ENCODE peak calls at places on chromosome 6, in four cellular contexts. Y, O, U and V are unnamed samples.
A peak's percentile ranks its signal among the peaks of the same experiment; 100 is the strongest.

GRCh38 chr6:148212366-148212765 is 130.3 kb upstream of the SASH1 start:
- DNase-seq in Y (no peak), O (no peak), U (no peak), V (no peak)

GRCh38 chr6:136014454-136015421 is 163.2 kb downstream of the PDE7B start:
- DNase-seq in O (no peak), Y (no peak), U (no peak), V (no peak)

GRCh38 chr6:89050155-89050554 is 30.4 kb upstream of the PNRC1 start:
- DNase-seq in Y (no peak), U (peak; percentile 23), O (no peak), V (no peak)

GRCh38 chr6:64250126-64250525 is 614.5 kb downstream of the PHF3 start:
- DNase-seq in Y (no peak), O (no peak), U (no peak), V (no peak)

GRCh38 chr6:129364767-129365166 is 345.2 kb downstream of the ARHGAP18 start:
- DNase-seq in O (no peak), U (no peak), Y (no peak), V (no peak)

GRCh38 chr6:121951918-121952379 is 447.5 kb upstream of the HSF2 start:
- DNase-seq in O (no peak), Y (no peak), U (no peak), V (no peak)

GRCh38 chr6:135314543-135314942 is 133.4 kb downstream of the MYB start:
- DNase-seq in U (no peak), Y (no peak), O (no peak), V (no peak)

GRCh38 chr6:30647039-30647801 is at the start of gene C6orf136:
- DNase-seq in O (peak; percentile 87), U (peak; percentile 91), Y (peak; percentile 97), V (peak; percentile 99)

GRCh38 chr6:155272353-155273222 is 8.8 kb downstream of the CLDN20 start:
- DNase-seq in Y (no peak), O (no peak), U (no peak), V (no peak)

GRCh38 chr6:116238083-116238482 is 15.8 kb downstream of the TSPYL4 start:
- DNase-seq in O (no peak), Y (no peak), U (no peak), V (no peak)

GRCh38 chr6:46549155-46549554 is 57.9 kb upstream of the RCAN2 start:
- DNase-seq in O (no peak), Y (no peak), U (no peak), V (no peak)

GRCh38 chr6:159279790-159280277 is 110.6 kb downstream of the FNDC1 start:
- DNase-seq in Y (peak; percentile 82), O (peak; percentile 24), U (no peak), V (peak; percentile 23)

GRCh38 chr6:166566026-166567011 is 20.2 kb downstream of the RAMACL start:
- DNase-seq in O (no peak), Y (no peak), U (no peak), V (no peak)

GRCh38 chr6:165804331-165805066 is 141.5 kb upstream of the PDE10A start:
- DNase-seq in U (no peak), O (no peak), Y (no peak), V (no peak)

GRCh38 chr6:72861935-72862432 is 240.1 kb downstream of the KCNQ5 start:
- DNase-seq in O (no peak), U (no peak), Y (no peak), V (no peak)

GRCh38 chr6:165881812-165882211 is 218.8 kb upstream of the PDE10A start:
- DNase-seq in U (no peak), O (no peak), Y (no peak), V (no peak)

GRCh38 chr6:26205625-26206574 is 118.7 kb downstream of the HFE start:
- DNase-seq in Y (peak; percentile 25), U (peak; percentile 51), O (peak; percentile 74), V (peak; percentile 67)

GRCh38 chr6:31114540-31114876 is at the start of gene PSORS1C1:
- DNase-seq in Y (no peak), U (peak; percentile 49), O (peak; percentile 90), V (no peak)

GRCh38 chr6:16511048-16511660 is 250.1 kb downstream of the ATXN1 start:
- DNase-seq in U (peak; percentile 44), O (no peak), Y (peak; percentile 38), V (peak; percentile 24)

GRCh38 chr6:107152633-107153032 is 37.3 kb upstream of the BEND3 start:
- DNase-seq in U (peak; percentile 87), O (no peak), Y (no peak), V (no peak)

GRCh38 chr6:34633785-34634184 is 62.8 kb downstream of the ILRUN start:
- DNase-seq in Y (no peak), U (no peak), O (no peak), V (no peak)

GRCh38 chr6:82878812-82879211 is 186.8 kb downstream of the UBE3D start:
- DNase-seq in Y (no peak), U (no peak), O (no peak), V (no peak)

GRCh38 chr6:5087389-5087788 is 2.2 kb downstream of the PPP1R3G start:
- DNase-seq in Y (no peak), O (no peak), U (no peak), V (no peak)

GRCh38 chr6:88388589-88388988 is 222.4 kb upstream of the CNR1 start:
- DNase-seq in O (no peak), Y (no peak), U (no peak), V (no peak)

GRCh38 chr6:152233547-152234320 is 403.4 kb downstream of the SYNE1 start:
- DNase-seq in Y (no peak), O (no peak), U (no peak), V (no peak)

GRCh38 chr6:29087213-29087612 is at the start of gene OR2B3:
- DNase-seq in Y (no peak), O (no peak), U (no peak), V (no peak)

GRCh38 chr6:142301421-142302391 is at the start of gene ADGRG6:
- DNase-seq in U (peak; percentile 82), Y (peak; percentile 26), O (peak; percentile 57), V (peak; percentile 22)

GRCh38 chr6:43436577-43437282 is 9.4 kb downstream of the ABCC10 start:
- DNase-seq in O (no peak), Y (no peak), U (peak; percentile 97), V (peak; percentile 53)

GRCh38 chr6:18561006-18561750 is 174.0 kb downstream of the RNF144B start:
- DNase-seq in Y (peak; percentile 30), U (no peak), O (no peak), V (no peak)

GRCh38 chr6:43499028-43499815 is 10.9 kb downstream of the LRRC73 start:
- DNase-seq in Y (no peak), U (peak; percentile 75), O (no peak), V (no peak)

GRCh38 chr6:1789092-1789491 is 179.4 kb downstream of the FOXC1 start:
- DNase-seq in O (no peak), Y (no peak), U (no peak), V (peak; percentile 75)

GRCh38 chr6:139522471-139523220 is 148.2 kb upstream of the CITED2 start:
- DNase-seq in O (no peak), Y (no peak), U (no peak), V (no peak)

GRCh38 chr6:132888701-132889100 is 74.3 kb downstream of the RPS12 start:
- DNase-seq in U (no peak), O (no peak), Y (no peak), V (no peak)

GRCh38 chr6:12572884-12573824 is 143.4 kb upstream of the PHACTR1 start:
- DNase-seq in O (no peak), Y (no peak), U (no peak), V (no peak)

GRCh38 chr6:108365488-108365887 is 70.6 kb downstream of the AFG1L start:
- DNase-seq in O (no peak), U (no peak), Y (no peak), V (no peak)

GRCh38 chr6:20182926-20183521 is 29.2 kb downstream of the MBOAT1 start:
- DNase-seq in Y (no peak), U (no peak), O (no peak), V (no peak)

GRCh38 chr6:33375143-33375649 is 16.4 kb upstream of the KIFC1 start:
- DNase-seq in O (no peak), U (no peak), Y (peak; percentile 63), V (no peak)

GRCh38 chr6:68533339-68533795 is 101.7 kb upstream of the ADGRB3 start:
- DNase-seq in O (no peak), Y (no peak), U (no peak), V (no peak)

GRCh38 chr6:105902401-105903031 is 183.6 kb upstream of the PRDM1 start:
- DNase-seq in Y (no peak), O (no peak), U (no peak), V (no peak)

DNA sequence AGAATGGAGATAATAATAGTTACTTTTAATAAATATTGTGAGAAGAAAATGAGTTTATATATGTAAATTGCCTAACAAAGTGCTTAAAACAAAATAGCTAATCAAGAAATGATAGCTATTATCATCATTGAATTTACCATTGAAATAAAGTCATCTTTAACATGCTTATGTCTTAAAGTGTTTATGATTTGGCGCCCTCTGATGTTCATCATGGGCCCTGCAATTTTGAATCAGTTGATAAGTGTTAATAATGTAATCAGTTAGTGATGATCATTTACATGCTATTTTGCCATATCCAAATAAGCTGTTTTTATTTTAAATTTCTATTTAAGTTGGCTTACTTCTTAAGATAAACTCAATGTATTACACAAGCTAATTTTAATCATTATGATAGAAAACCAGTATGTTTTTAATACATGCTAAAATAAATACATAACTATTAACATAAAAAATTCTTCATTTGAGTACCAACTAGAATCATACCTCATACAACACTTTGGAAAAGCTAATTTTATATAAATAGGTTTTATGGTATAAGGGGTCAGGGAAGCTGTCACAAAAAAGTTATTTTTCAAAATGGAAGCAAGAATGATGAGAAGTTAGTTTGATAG is 39.2 kb upstream of the TPD52L1 start:
- DNase-seq in Y (peak; percentile 30), U (peak; percentile 43), O (peak; percentile 55), V (peak; percentile 78)
- TF ChIP-seq ELF1 in Y (no peak), U (no peak), O (no peak), V (no peak)

GRCh38 chr6:110672122-110672521 is 143.1 kb downstream of the CDK19 start:
- DNase-seq in U (no peak), O (no peak), Y (no peak), V (no peak)
- TF ChIP-seq ELF1 in U (no peak), O (no peak), Y (no peak), V (no peak)

DNA sequence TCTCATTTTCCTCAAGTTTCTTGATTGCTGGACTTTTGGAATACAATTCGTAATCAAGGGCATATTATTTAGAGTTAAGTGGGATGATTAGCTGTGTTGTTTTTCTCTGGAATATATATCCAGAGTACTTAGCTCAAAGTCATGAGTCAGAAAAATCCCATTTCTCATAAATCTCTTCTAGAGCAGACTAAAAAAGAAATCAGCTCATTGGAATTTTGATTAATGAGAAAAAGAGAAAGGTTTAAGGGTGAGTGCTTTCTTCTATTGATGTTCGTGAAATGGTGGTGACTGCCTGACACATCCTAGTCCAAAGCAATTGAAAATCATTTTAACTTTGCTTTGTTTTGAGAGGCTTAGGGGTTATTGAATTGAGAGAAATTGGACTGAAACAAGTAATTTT is 1228.4 kb upstream of the CITED2 start:
- DNase-seq in U (no peak), O (no peak), Y (no peak), V (no peak)
- TF ChIP-seq ELF1 in U (no peak), O (no peak), Y (no peak), V (no peak)

GRCh38 chr6:75922226-75922625 is 150.2 kb downstream of the IMPG1 start:
- DNase-seq in O (no peak), Y (no peak), U (no peak), V (no peak)
- TF ChIP-seq ELF1 in O (no peak), Y (no peak), U (no peak), V (no peak)